ENCODE peak calls at places on chromosomes 3 and 15, in five cellular contexts. N is heart right ventricle, H is endothelial cell, W is left lung, C is brain microvascular endothelial cell. P is an unnamed sample.

GRCh38 chr3:123499316-123499715 is 50.4 kb upstream of the ADCY5 start:
- DNase-seq in N (no peak), H (no peak), W (no peak), C (peak; percentile 21), P (no peak)

GRCh38 chr3:184544513-184544861 is 17.1 kb upstream of the EPHB3 start:
- DNase-seq in N (no peak), H (no peak), W (no peak), C (no peak), P (no peak)

GRCh38 chr3:116192464-116192863 is 252.8 kb downstream of the LSAMP start:
- DNase-seq in N (no peak), H (no peak), W (no peak), C (no peak), P (no peak)

GRCh38 chr15:56996093-56996492 is 77.6 kb downstream of the TCF12 start:
- DNase-seq in N (no peak), H (no peak), W (no peak), C (no peak), P (no peak)

GRCh38 chr3:197371521-197372075 is 73.2 kb upstream of the DLG1 start:
- DNase-seq in N (no peak), H (no peak), W (no peak), C (no peak), P (no peak)

GRCh38 chr3:42222942-42223693 is 42.9 kb downstream of the CCK start:
- DNase-seq in N (no peak), H (no peak), W (no peak), C (no peak), P (no peak)

GRCh38 chr3:5038243-5038642 is 59.0 kb downstream of the BHLHE40 start:
- DNase-seq in N (no peak), H (no peak), W (no peak), C (no peak), P (no peak)

GRCh38 chr3:117997201-117998049 is 1037.2 kb downstream of the IGSF11 start:
- DNase-seq in N (peak; percentile 48), H (peak; percentile 85), W (peak; percentile 71), C (peak; percentile 59), P (peak; percentile 85)

DNA sequence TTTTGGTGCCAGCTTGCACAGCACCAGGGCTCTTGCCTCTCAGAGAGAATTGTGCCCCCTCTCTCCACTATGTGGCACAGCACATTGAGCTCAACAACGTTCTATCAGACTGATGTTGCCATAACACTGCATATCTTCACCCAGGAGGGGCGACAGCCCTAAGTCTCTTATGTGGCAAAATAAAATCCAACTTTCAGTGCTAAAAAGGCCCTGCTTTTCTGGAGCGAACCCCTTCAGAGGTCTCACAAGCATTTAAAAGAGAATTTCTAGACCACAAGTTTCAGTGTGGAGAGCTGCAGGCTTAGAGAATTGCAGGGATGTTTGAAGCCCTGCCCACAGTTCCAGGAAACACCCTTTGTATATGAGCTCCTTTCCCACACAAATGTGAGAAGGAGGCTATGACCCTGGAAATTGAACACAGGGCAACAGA is 85.5 kb downstream of the LIPC start:
- DNase-seq in N (no peak), H (no peak), W (no peak), C (no peak), P (no peak)
- TF ChIP-seq CTCF in N (peak; percentile 30), H (no peak), W (no peak), C (peak; percentile 20), P (no peak)

DNA sequence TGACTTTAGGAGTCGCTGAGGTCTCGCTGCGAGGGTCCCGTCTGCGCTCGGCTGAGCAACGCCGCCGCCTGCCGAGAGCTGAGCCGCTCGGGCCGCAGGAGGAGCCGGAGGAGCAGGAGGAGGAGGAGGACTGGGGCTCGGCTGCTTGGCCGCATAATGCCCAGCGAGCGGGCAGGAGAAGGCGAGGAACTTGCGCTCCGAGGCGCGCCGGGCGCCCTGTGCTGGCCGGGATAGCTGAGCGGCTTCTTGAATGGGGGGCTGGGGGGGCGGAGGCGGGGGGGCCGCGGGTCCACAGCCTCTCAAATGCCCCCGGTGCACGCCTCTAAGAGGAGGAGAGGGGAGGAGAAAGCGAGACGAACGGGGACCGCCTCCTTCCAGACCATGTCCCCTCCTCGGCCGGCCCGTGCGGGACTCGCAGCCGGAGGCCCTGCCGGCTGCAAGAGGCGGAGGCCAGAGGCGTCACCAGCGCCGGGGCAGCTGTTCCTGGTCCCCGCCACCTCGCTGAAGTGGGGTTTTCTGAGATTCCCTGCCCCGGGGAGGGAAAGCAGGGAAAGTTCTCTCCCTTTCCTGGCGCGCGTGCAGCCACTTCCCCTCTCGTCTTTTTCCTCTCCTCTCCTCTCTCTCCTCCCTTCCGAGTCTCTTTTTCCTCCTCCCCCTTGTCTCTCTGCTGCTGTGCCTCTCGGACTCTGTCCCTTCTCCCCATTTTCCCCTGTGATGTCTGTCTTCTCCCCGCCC is at the start of gene ADAMTS9:
- DNase-seq in N (peak; percentile 89), H (peak; percentile 85), W (peak; percentile 85), C (peak; percentile 47), P (peak; percentile 65)
- TF ChIP-seq CTCF in N (peak; percentile 20), H (no peak), W (no peak), C (no peak), P (peak; percentile 2)

GRCh38 chr3:134425943-134426342 is 51.7 kb upstream of the AMOTL2 start:
- DNase-seq in N (no peak), H (no peak), W (no peak), C (no peak), P (no peak)

GRCh38 chr3:134428396-134428795 is 54.1 kb upstream of the AMOTL2 start:
- DNase-seq in N (no peak), H (no peak), W (no peak), C (peak; percentile 24), P (no peak)

GRCh38 chr3:134426660-134427181 is 52.5 kb upstream of the AMOTL2 start:
- DNase-seq in N (no peak), H (no peak), W (no peak), C (peak; percentile 79), P (no peak)

GRCh38 chr3:134430174-134430573 is 55.6 kb downstream of the ANAPC13 start:
- DNase-seq in N (no peak), H (no peak), W (no peak), C (no peak), P (no peak)

DNA sequence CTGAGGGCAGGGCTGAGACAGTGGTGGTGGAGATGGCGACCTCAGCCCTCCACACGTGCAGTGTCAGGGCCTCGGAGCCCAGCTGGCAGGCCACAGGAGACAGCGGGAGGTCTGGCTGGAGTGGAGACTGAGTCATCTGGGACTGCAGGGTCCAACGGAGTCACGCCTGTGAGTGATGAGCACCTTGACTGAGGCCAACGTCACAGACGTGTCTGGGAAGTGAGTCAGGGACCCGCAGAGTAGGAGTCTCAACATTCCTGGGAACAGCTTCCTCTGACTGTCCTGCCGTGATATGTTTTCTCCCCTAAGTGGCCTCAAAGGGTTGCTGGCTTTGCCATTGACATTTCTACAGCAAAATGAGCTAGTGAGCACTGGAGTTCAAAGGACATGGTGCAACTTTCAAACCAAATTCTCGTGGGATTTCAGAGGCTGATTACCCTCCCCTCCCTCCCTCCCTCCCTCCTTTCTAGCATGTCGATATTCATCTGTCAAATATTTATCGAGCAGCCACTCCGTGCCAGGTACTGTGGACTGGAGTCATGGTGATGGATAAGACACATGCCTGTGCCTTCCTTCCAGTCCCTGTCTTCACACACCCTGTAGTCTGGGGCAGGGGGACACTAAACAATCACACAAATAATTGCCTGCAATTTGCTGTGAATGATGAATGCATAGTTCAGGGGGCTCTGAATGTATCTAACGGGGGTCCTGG is 53.3 kb upstream of the AMOTL2 start:
- DNase-seq in N (no peak), H (no peak), W (no peak), C (peak; percentile 100), P (no peak)
- TF ChIP-seq CTCF in N (no peak), H (no peak), W (no peak), C (peak; percentile 40), P (no peak)

GRCh38 chr3:196317702-196318467 is at the start of gene DYNLT2B:
- DNase-seq in N (peak; percentile 86), H (peak; percentile 92), W (peak; percentile 91), C (peak; percentile 81), P (peak; percentile 75)
- TF ChIP-seq CTCF in N (peak; percentile 19), H (no peak), W (no peak), C (no peak), P (no peak)

GRCh38 chr3:173371848-173372487 is 25.6 kb upstream of the NLGN1 start:
- DNase-seq in N (peak; percentile 21), H (peak; percentile 40), W (no peak), C (peak; percentile 22), P (peak; percentile 29)
- TF ChIP-seq CTCF in N (peak; percentile 69), H (peak; percentile 55), W (peak; percentile 46), C (peak; percentile 81), P (peak; percentile 70)

P was measured in neural crest cell.